ENCODE peak calls at places on chromosomes 11 and 22, in eight cellular contexts. One of them, this sample, is unnamed.

GRCh38 chr11:16097543-16097942 is 258.8 kb downstream of the SOX6 start:
- DNase-seq in posterior vena cava: no peak
- DNase-seq in stomach: no peak
- DNase-seq in NCI-H748 treated with DMSO at 0.1 percent for 48 hours: peak; percentile 98
- DNase-seq in activated CD4-positive, alpha-beta T cell treated with anti-CD3 and anti-CD28 coated beads for 24 hours: no peak
- DNase-seq in effector CD4-positive, alpha-beta T cell: no peak
- DNase-seq in DMS153: peak; percentile 98
- DNase-seq in ureter: no peak
- DNase-seq in this sample: no peak

GRCh38 chr22:40156001-40156516 is 21.7 kb upstream of the TNRC6B start:
- DNase-seq in posterior vena cava: no peak
- DNase-seq in stomach: peak; percentile 81
- DNase-seq in NCI-H748 treated with DMSO at 0.1 percent for 48 hours: peak; percentile 75
- DNase-seq in activated CD4-positive, alpha-beta T cell treated with anti-CD3 and anti-CD28 coated beads for 24 hours: no peak
- DNase-seq in effector CD4-positive, alpha-beta T cell: no peak
- DNase-seq in DMS153: peak; percentile 97
- DNase-seq in ureter: peak; percentile 48
- DNase-seq in this sample: peak; percentile 33

GRCh38 chr11:132590986-132591385 is 941.3 kb downstream of the OPCML start:
- DNase-seq in posterior vena cava: no peak
- DNase-seq in stomach: no peak
- DNase-seq in NCI-H748 treated with DMSO at 0.1 percent for 48 hours: no peak
- DNase-seq in activated CD4-positive, alpha-beta T cell treated with anti-CD3 and anti-CD28 coated beads for 24 hours: no peak
- DNase-seq in effector CD4-positive, alpha-beta T cell: no peak
- DNase-seq in DMS153: no peak
- DNase-seq in ureter: no peak
- DNase-seq in this sample: no peak

GRCh38 chr22:41910050-41910598 is 4.8 kb downstream of the SHISA8 start:
- DNase-seq in posterior vena cava: no peak
- DNase-seq in stomach: no peak
- DNase-seq in NCI-H748 treated with DMSO at 0.1 percent for 48 hours: no peak
- DNase-seq in activated CD4-positive, alpha-beta T cell treated with anti-CD3 and anti-CD28 coated beads for 24 hours: no peak
- DNase-seq in effector CD4-positive, alpha-beta T cell: no peak
- DNase-seq in DMS153: no peak
- DNase-seq in ureter: no peak
- DNase-seq in this sample: no peak

GRCh38 chr22:35604671-35605457 is 12.3 kb downstream of the MB start:
- DNase-seq in posterior vena cava: no peak
- DNase-seq in stomach: no peak
- DNase-seq in NCI-H748 treated with DMSO at 0.1 percent for 48 hours: no peak
- DNase-seq in activated CD4-positive, alpha-beta T cell treated with anti-CD3 and anti-CD28 coated beads for 24 hours: no peak
- DNase-seq in effector CD4-positive, alpha-beta T cell: no peak
- DNase-seq in DMS153: no peak
- DNase-seq in ureter: no peak
- DNase-seq in this sample: no peak

GRCh38 chr22:50635591-50635990 is 7.6 kb upstream of the ARSA start:
- DNase-seq in posterior vena cava: peak; percentile 54
- DNase-seq in stomach: no peak
- DNase-seq in NCI-H748 treated with DMSO at 0.1 percent for 48 hours: no peak
- DNase-seq in activated CD4-positive, alpha-beta T cell treated with anti-CD3 and anti-CD28 coated beads for 24 hours: no peak
- DNase-seq in effector CD4-positive, alpha-beta T cell: no peak
- DNase-seq in DMS153: no peak
- DNase-seq in ureter: no peak
- DNase-seq in this sample: no peak

GRCh38 chr11:5564259-5565019 is 16.1 kb upstream of the OR52H1 start:
- DNase-seq in posterior vena cava: no peak
- DNase-seq in stomach: no peak
- DNase-seq in NCI-H748 treated with DMSO at 0.1 percent for 48 hours: no peak
- DNase-seq in activated CD4-positive, alpha-beta T cell treated with anti-CD3 and anti-CD28 coated beads for 24 hours: no peak
- DNase-seq in effector CD4-positive, alpha-beta T cell: no peak
- DNase-seq in DMS153: no peak
- DNase-seq in ureter: no peak
- DNase-seq in this sample: no peak

GRCh38 chr11:120561286-120561685 is 49.7 kb downstream of the GRIK4 start:
- DNase-seq in posterior vena cava: peak; percentile 23
- DNase-seq in stomach: no peak
- DNase-seq in NCI-H748 treated with DMSO at 0.1 percent for 48 hours: no peak
- DNase-seq in activated CD4-positive, alpha-beta T cell treated with anti-CD3 and anti-CD28 coated beads for 24 hours: no peak
- DNase-seq in effector CD4-positive, alpha-beta T cell: no peak
- DNase-seq in DMS153: no peak
- DNase-seq in ureter: no peak
- DNase-seq in this sample: no peak

GRCh38 chr11:1827095-1827797 is 7.5 kb upstream of the SYT8 start:
- DNase-seq in posterior vena cava: peak; percentile 84
- DNase-seq in stomach: peak; percentile 90
- DNase-seq in NCI-H748 treated with DMSO at 0.1 percent for 48 hours: peak; percentile 5
- DNase-seq in activated CD4-positive, alpha-beta T cell treated with anti-CD3 and anti-CD28 coated beads for 24 hours: no peak
- DNase-seq in effector CD4-positive, alpha-beta T cell: no peak
- DNase-seq in DMS153: peak; percentile 77
- DNase-seq in ureter: peak; percentile 85
- DNase-seq in this sample: peak; percentile 41

This sample was measured in endothelial cell of umbilical vein.